ENCODE peak calls at places on chromosomes 7 and 10, in eight cellular contexts. One of them, this sample, is unnamed.

GRCh38 chr7:128774921-128775320 is 673 bp downstream of the OPN1SW start:
- DNase-seq in fibroblast of lung: no peak
- DNase-seq in upper lobe of right lung: no peak
- DNase-seq in PC-3: no peak
- DNase-seq in aorta: no peak
- DNase-seq in uterus: no peak
- DNase-seq in GM23248: no peak
- DNase-seq in endodermal cell: no peak
- DNase-seq in this sample: no peak

GRCh38 chr7:46390042-46390441 is 469.0 kb upstream of the IGFBP3 start:
- DNase-seq in uterus: no peak
- DNase-seq in endodermal cell: no peak
- DNase-seq in fibroblast of lung: no peak
- DNase-seq in PC-3: no peak
- DNase-seq in GM23248: no peak
- DNase-seq in upper lobe of right lung: no peak
- DNase-seq in aorta: no peak
- DNase-seq in this sample: no peak

GRCh38 chr7:17699696-17700095 is 240.6 kb downstream of the SNX13 start:
- DNase-seq in fibroblast of lung: no peak
- DNase-seq in GM23248: no peak
- DNase-seq in PC-3: no peak
- DNase-seq in aorta: no peak
- DNase-seq in upper lobe of right lung: no peak
- DNase-seq in endodermal cell: no peak
- DNase-seq in uterus: no peak
- DNase-seq in this sample: no peak

GRCh38 chr7:77680266-77680665 is 16.0 kb upstream of the RSBN1L start:
- DNase-seq in upper lobe of right lung: no peak
- DNase-seq in aorta: no peak
- DNase-seq in endodermal cell: no peak
- DNase-seq in PC-3: peak; percentile 36
- DNase-seq in uterus: no peak
- DNase-seq in fibroblast of lung: no peak
- DNase-seq in GM23248: no peak
- DNase-seq in this sample: no peak

GRCh38 chr7:27678617-27679260 is 16.1 kb upstream of the HIBADH start:
- DNase-seq in PC-3: peak; percentile 28
- DNase-seq in upper lobe of right lung: no peak
- DNase-seq in uterus: no peak
- DNase-seq in fibroblast of lung: peak; percentile 59
- DNase-seq in endodermal cell: no peak
- DNase-seq in GM23248: peak; percentile 54
- DNase-seq in aorta: no peak
- DNase-seq in this sample: no peak

GRCh38 chr10:118694848-118695247 is 59.9 kb downstream of the CACUL1 start:
- DNase-seq in aorta: no peak
- DNase-seq in upper lobe of right lung: no peak
- DNase-seq in endodermal cell: no peak
- DNase-seq in GM23248: peak; percentile 65
- DNase-seq in PC-3: no peak
- DNase-seq in uterus: no peak
- DNase-seq in fibroblast of lung: peak; percentile 79
- DNase-seq in this sample: no peak

GRCh38 chr10:71015674-71016073 is 127.3 kb upstream of the PCBD1 start:
- DNase-seq in upper lobe of right lung: no peak
- DNase-seq in endodermal cell: no peak
- DNase-seq in uterus: no peak
- DNase-seq in fibroblast of lung: no peak
- DNase-seq in aorta: no peak
- DNase-seq in GM23248: no peak
- DNase-seq in PC-3: no peak
- DNase-seq in this sample: no peak

GRCh38 chr10:14500172-14500765 is 169.5 kb upstream of the FRMD4A start:
- DNase-seq in endodermal cell: no peak
- DNase-seq in uterus: no peak
- DNase-seq in GM23248: no peak
- DNase-seq in PC-3: no peak
- DNase-seq in upper lobe of right lung: no peak
- DNase-seq in fibroblast of lung: no peak
- DNase-seq in aorta: no peak
- DNase-seq in this sample: no peak

GRCh38 chr7:105187302-105188169 is 173.5 kb downstream of the KMT2E start:
- DNase-seq in GM23248: no peak
- DNase-seq in PC-3: peak; percentile 4
- DNase-seq in endodermal cell: no peak
- DNase-seq in aorta: no peak
- DNase-seq in upper lobe of right lung: no peak
- DNase-seq in uterus: no peak
- DNase-seq in fibroblast of lung: peak; percentile 20
- DNase-seq in this sample: no peak

GRCh38 chr7:105188201-105188600 is 174.2 kb downstream of the KMT2E start:
- DNase-seq in GM23248: peak; percentile 46
- DNase-seq in upper lobe of right lung: no peak
- DNase-seq in uterus: no peak
- DNase-seq in endodermal cell: no peak
- DNase-seq in fibroblast of lung: peak; percentile 35
- DNase-seq in PC-3: no peak
- DNase-seq in aorta: no peak
- DNase-seq in this sample: no peak

GRCh38 chr7:105189859-105190492 is 176.0 kb downstream of the KMT2E start:
- DNase-seq in upper lobe of right lung: no peak
- DNase-seq in PC-3: no peak
- DNase-seq in aorta: no peak
- DNase-seq in fibroblast of lung: peak; percentile 14
- DNase-seq in GM23248: no peak
- DNase-seq in uterus: no peak
- DNase-seq in endodermal cell: no peak
- DNase-seq in this sample: peak; percentile 26

GRCh38 chr7:105180002-105180401 is 166.0 kb downstream of the KMT2E start:
- DNase-seq in aorta: no peak
- DNase-seq in upper lobe of right lung: no peak
- DNase-seq in PC-3: no peak
- DNase-seq in endodermal cell: no peak
- DNase-seq in GM23248: no peak
- DNase-seq in uterus: no peak
- DNase-seq in fibroblast of lung: no peak
- DNase-seq in this sample: no peak

GRCh38 chr7:105185290-105186010 is 171.4 kb downstream of the KMT2E start:
- DNase-seq in GM23248: peak; percentile 13
- DNase-seq in aorta: no peak
- DNase-seq in upper lobe of right lung: no peak
- DNase-seq in PC-3: no peak
- DNase-seq in endodermal cell: no peak
- DNase-seq in uterus: no peak
- DNase-seq in fibroblast of lung: peak; percentile 27
- DNase-seq in this sample: no peak
- H3K4me3 ChIP-seq in GM23248: no peak overlapping the region
- H3K4me3 ChIP-seq in aorta: no peak overlapping the region
- H3K4me3 ChIP-seq in upper lobe of right lung: no peak overlapping the region
- H3K4me3 ChIP-seq in PC-3: no peak overlapping the region
- H3K4me3 ChIP-seq in endodermal cell: no peak overlapping the region
- H3K4me3 ChIP-seq in uterus: no peak overlapping the region
- H3K4me3 ChIP-seq in fibroblast of lung: no peak overlapping the region
- H3K4me3 ChIP-seq in this sample: no peak overlapping the region

GRCh38 chr10:80292607-80293239 is 3.3 kb upstream of the MAT1A start:
- DNase-seq in aorta: no peak
- DNase-seq in GM23248: no peak
- DNase-seq in fibroblast of lung: no peak
- DNase-seq in upper lobe of right lung: no peak
- DNase-seq in uterus: no peak
- DNase-seq in endodermal cell: no peak
- DNase-seq in PC-3: no peak
- DNase-seq in this sample: no peak

GRCh38 chr10:80288849-80289248 is 609 bp downstream of the MAT1A start:
- DNase-seq in upper lobe of right lung: no peak
- DNase-seq in GM23248: no peak
- DNase-seq in uterus: no peak
- DNase-seq in aorta: no peak
- DNase-seq in fibroblast of lung: no peak
- DNase-seq in PC-3: no peak
- DNase-seq in endodermal cell: peak; percentile 21
- DNase-seq in this sample: no peak

GRCh38 chr10:80289451-80290287 is at the start of gene MAT1A:
- DNase-seq in PC-3: no peak
- DNase-seq in upper lobe of right lung: no peak
- DNase-seq in aorta: no peak
- DNase-seq in uterus: no peak
- DNase-seq in GM23248: peak; percentile 17
- DNase-seq in endodermal cell: peak; percentile 66
- DNase-seq in fibroblast of lung: no peak
- DNase-seq in this sample: no peak

DNA sequence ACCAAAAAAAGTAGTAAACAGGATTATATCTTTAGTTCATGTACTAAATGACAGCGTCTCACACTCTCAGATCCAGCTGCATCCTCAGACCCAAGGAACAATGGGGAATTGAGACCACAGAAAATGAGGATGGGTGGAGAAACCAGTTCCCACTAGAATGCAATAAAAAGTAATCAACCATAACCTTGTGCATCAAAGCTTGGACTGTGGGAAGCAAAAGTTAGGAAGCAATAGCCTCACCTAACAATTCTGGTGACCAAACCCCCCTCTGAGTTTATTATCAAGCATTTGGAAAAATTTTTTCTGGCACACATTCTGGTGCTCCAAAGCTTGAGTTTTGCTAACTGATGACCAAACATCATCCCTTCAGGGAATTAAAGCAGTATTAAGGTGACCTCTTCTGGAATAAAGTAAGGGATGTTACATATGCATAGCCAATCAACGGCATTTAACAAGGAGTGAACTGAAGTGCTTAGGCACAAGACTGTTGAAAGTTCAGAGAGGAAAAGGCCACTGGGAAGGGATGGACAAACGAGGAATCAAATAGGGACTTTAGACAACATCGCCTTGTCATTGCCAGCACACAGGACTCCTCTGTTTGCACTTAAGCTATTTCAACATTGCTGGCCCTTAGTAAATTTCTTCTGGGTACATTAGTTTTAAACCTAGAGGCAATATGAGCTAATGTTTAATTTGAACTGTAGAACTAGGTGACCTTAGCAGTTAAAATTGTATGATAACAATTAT is 1.2 kb upstream of the MAT1A start:
- DNase-seq in fibroblast of lung: no peak
- DNase-seq in upper lobe of right lung: no peak
- DNase-seq in uterus: no peak
- DNase-seq in GM23248: no peak
- DNase-seq in PC-3: no peak
- DNase-seq in endodermal cell: no peak
- DNase-seq in aorta: no peak
- DNase-seq in this sample: no peak
- H3K4me1 ChIP-seq in fibroblast of lung: no peaks in the 10 kb centered on the region
- H3K4me1 ChIP-seq in upper lobe of right lung: no peaks in the 10 kb centered on the region
- H3K4me1 ChIP-seq in uterus: no peaks in the 10 kb centered on the region
- H3K4me1 ChIP-seq in GM23248: no peaks in the 10 kb centered on the region
- H3K4me1 ChIP-seq in PC-3: no peaks in the 10 kb centered on the region
- H3K4me1 ChIP-seq in endodermal cell: no peaks in the 10 kb centered on the region
- H3K4me1 ChIP-seq in aorta: no peaks in the 10 kb centered on the region
- H3K4me1 ChIP-seq in this sample: no peaks in the 10 kb centered on the region

GRCh38 chr7:156109988-156110387 is 297.7 kb upstream of the SHH start:
- DNase-seq in fibroblast of lung: no peak
- DNase-seq in aorta: no peak
- DNase-seq in uterus: no peak
- DNase-seq in upper lobe of right lung: no peak
- DNase-seq in GM23248: no peak
- DNase-seq in endodermal cell: no peak
- DNase-seq in PC-3: no peak
- DNase-seq in this sample: no peak

GRCh38 chr7:156109076-156109475 is 296.8 kb upstream of the SHH start:
- DNase-seq in aorta: no peak
- DNase-seq in endodermal cell: no peak
- DNase-seq in GM23248: no peak
- DNase-seq in uterus: no peak
- DNase-seq in PC-3: no peak
- DNase-seq in upper lobe of right lung: no peak
- DNase-seq in fibroblast of lung: no peak
- DNase-seq in this sample: no peak

GRCh38 chr7:156106107-156106426 is 293.8 kb upstream of the SHH start:
- DNase-seq in PC-3: no peak
- DNase-seq in GM23248: no peak
- DNase-seq in uterus: no peak
- DNase-seq in upper lobe of right lung: peak; percentile 64
- DNase-seq in fibroblast of lung: no peak
- DNase-seq in aorta: no peak
- DNase-seq in endodermal cell: no peak
- DNase-seq in this sample: no peak

GRCh38 chr7:156105337-156106106 is 293.3 kb upstream of the SHH start:
- DNase-seq in endodermal cell: no peak
- DNase-seq in upper lobe of right lung: no peak
- DNase-seq in GM23248: no peak
- DNase-seq in PC-3: no peak
- DNase-seq in aorta: no peak
- DNase-seq in uterus: no peak
- DNase-seq in fibroblast of lung: no peak
- DNase-seq in this sample: no peak

DNA sequence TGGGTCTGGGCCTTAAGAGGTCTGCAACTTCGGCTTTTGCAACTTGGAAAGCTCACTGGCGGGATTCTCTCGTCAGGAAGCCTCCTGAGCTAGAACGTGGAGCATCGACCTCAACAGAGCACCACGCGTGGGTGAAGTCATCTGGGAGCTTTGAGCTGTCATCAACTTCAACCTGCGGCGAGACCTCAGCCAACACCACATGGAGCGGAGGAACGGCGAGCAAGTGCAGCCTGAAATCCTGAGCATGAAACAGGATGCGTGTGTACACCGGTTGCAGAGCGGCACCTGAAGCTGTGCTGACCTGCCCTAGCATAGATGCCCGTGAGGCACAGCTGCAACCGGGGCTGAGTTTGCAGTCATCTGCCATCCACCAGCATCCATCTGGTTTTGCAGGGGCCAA is 295.7 kb upstream of the SHH start:
- DNase-seq in fibroblast of lung: no peak
- DNase-seq in GM23248: no peak
- DNase-seq in PC-3: no peak
- DNase-seq in upper lobe of right lung: no peak
- DNase-seq in endodermal cell: no peak
- DNase-seq in aorta: no peak
- DNase-seq in uterus: no peak
- DNase-seq in this sample: no peak
- H3K27me3 ChIP-seq in fibroblast of lung: no peaks in the 10 kb centered on the region
- H3K27me3 ChIP-seq in GM23248: no peaks in the 10 kb centered on the region
- H3K27me3 ChIP-seq in PC-3: peaks cover 24% of the 10 kb centered on the region
- H3K27me3 ChIP-seq in upper lobe of right lung: peaks cover 2% of the 10 kb centered on the region
- H3K27me3 ChIP-seq in endodermal cell: no peaks in the 10 kb centered on the region
- H3K27me3 ChIP-seq in aorta: no peaks in the 10 kb centered on the region
- H3K27me3 ChIP-seq in uterus: no peaks in the 10 kb centered on the region
- H3K27me3 ChIP-seq in this sample: peaks cover 2% of the 10 kb centered on the region

DNA sequence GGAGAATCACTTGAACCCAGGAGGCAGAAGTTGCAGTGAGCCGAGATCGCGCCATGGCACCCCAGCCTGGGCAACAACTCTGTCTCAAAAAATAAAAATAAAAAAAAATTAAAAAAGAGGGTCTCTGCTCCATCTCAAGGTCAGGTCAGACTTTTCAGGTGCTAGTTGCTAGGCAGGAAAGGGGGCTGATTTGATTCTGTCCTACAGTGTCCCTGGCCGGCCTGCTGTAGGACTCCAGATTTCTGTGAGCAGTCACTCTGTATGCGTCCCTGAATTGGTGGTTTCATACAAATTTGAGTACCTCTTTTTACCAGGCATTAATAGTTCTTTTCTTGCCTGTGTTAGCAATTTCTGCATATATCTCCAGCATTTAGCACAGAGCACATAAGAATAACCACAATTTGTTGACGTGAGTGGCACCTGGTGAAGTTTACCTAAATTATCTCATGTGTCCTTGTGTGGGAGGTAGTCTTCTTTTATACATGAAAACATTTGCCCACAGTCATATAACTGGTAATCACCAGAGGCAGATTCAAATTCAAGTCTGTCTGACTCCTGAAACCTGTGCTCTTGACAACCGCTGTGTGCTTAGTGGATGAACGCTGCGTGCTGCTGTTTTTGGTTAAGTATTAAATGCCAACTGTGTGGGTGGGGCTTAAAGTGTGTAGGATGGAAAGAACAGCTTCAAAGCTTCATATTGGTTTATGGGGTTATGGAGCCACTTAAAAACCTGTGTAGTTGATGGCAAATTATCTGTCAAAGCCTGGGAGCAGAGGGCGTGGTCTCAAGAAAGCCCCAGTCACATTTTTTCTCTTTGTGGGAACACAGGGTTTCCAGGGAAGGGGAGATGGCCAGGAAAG is 3.2 kb upstream of the ZNF775 start:
- DNase-seq in PC-3: no peak
- DNase-seq in upper lobe of right lung: peak; percentile 20
- DNase-seq in aorta: no peak
- DNase-seq in fibroblast of lung: no peak
- DNase-seq in endodermal cell: no peak
- DNase-seq in GM23248: no peak
- DNase-seq in uterus: no peak
- DNase-seq in this sample: no peak
- H3K4me3 ChIP-seq in PC-3: no peak overlapping the region
- H3K4me3 ChIP-seq in upper lobe of right lung: no peak overlapping the region
- H3K4me3 ChIP-seq in aorta: no peak overlapping the region
- H3K4me3 ChIP-seq in fibroblast of lung: no peak overlapping the region
- H3K4me3 ChIP-seq in endodermal cell: no peak overlapping the region
- H3K4me3 ChIP-seq in GM23248: no peak overlapping the region
- H3K4me3 ChIP-seq in uterus: no peak overlapping the region
- H3K4me3 ChIP-seq in this sample: no peak overlapping the region

This sample was measured in psoas muscle.